ENCODE peak calls at places on chromosome 5, in five cellular contexts. V is IMR-90, H is H1, C is mesendoderm, T is H9. O is an unnamed sample.

GRCh38 chr5:27437594-27438200 is 399.3 kb upstream of the CDH9 start:
- DNase-seq in V (no peak), H (no peak), C (no peak), T (no peak), O (no peak)

GRCh38 chr5:50655810-50656205 is 10.6 kb upstream of the PARP8 start:
- DNase-seq in V (no peak), H (no peak), C (no peak), T (no peak), O (no peak)

GRCh38 chr5:107792940-107793339 is 122.2 kb upstream of the EFNA5 start:
- DNase-seq in V (no peak), H (no peak), C (no peak), T (no peak), O (no peak)

GRCh38 chr5:142432369-142432863 is 107.6 kb upstream of the SPRY4 start:
- DNase-seq in V (no peak), H (no peak), C (no peak), T (no peak), O (no peak)

GRCh38 chr5:31921852-31922305 is 252.2 kb downstream of the GOLPH3 start:
- DNase-seq in V (peak; percentile 49), H (no peak), C (peak; percentile 64), T (no peak), O (no peak)

GRCh38 chr5:60161340-60161934 is 267.9 kb upstream of the PDE4D start:
- DNase-seq in V (peak; percentile 19), H (no peak), C (peak; percentile 51), T (no peak), O (peak; percentile 15)

GRCh38 chr5:54769072-54769471 is 216.3 kb downstream of the ESM1 start:
- DNase-seq in V (no peak), H (no peak), C (peak; percentile 62), T (peak; percentile 40), O (no peak)

GRCh38 chr5:77180167-77181081 is 30.1 kb upstream of the PDE8B start:
- DNase-seq in V (no peak), H (peak; percentile 63), C (no peak), T (no peak), O (no peak)

GRCh38 chr5:92801921-92802320 is 779.1 kb downstream of the NR2F1-AS1 start:
- DNase-seq in V (no peak), H (no peak), C (no peak), T (no peak), O (no peak)

GRCh38 chr5:55160493-55161209 is 680 bp downstream of the GPX8 start:
- DNase-seq in V (peak; percentile 98), H (no peak), C (peak; percentile 88), T (peak; percentile 50), O (peak; percentile 92)

GRCh38 chr5:122350496-122350895 is 38.5 kb downstream of the SNCAIP start:
- DNase-seq in V (no peak), H (no peak), C (no peak), T (no peak), O (no peak)

GRCh38 chr5:69035665-69036064 is 58.1 kb upstream of the SLC30A5 start:
- DNase-seq in V (peak; percentile 24), H (no peak), C (no peak), T (no peak), O (no peak)

GRCh38 chr5:40904205-40904993 is 4.9 kb upstream of the C7 start:
- DNase-seq in V (peak; percentile 83), H (peak; percentile 74), C (peak; percentile 87), T (peak; percentile 77), O (peak; percentile 82)

GRCh38 chr5:126875303-126875785 is 98.4 kb downstream of the LMNB1 start:
- DNase-seq in V (no peak), H (no peak), C (peak; percentile 62), T (no peak), O (peak; percentile 66)

GRCh38 chr5:106640511-106640910 is 1030.2 kb downstream of the EFNA5 start:
- DNase-seq in V (no peak), H (no peak), C (peak; percentile 4), T (no peak), O (no peak)

GRCh38 chr5:120749737-120750136 is 285.6 kb downstream of the PRR16 start:
- DNase-seq in V (peak; percentile 3), H (no peak), C (no peak), T (no peak), O (no peak)

GRCh38 chr5:128546658-128547281 is 8.7 kb upstream of the FBN2 start:
- DNase-seq in V (no peak), H (no peak), C (peak; percentile 97), T (no peak), O (peak; percentile 92)

GRCh38 chr5:92885950-92886349 is 695.1 kb downstream of the NR2F1-AS1 start:
- DNase-seq in V (no peak), H (peak; percentile 57), C (peak; percentile 76), T (peak; percentile 69), O (no peak)

GRCh38 chr5:143001764-143002351 is 231.7 kb downstream of the ARHGAP26 start:
- DNase-seq in V (peak; percentile 84), H (no peak), C (peak; percentile 71), T (no peak), O (no peak)

GRCh38 chr5:170257370-170257769 is 24.6 kb downstream of the C5orf58 start:
- DNase-seq in V (no peak), H (no peak), C (no peak), T (no peak), O (no peak)

GRCh38 chr5:149121145-149121544 is 20.1 kb upstream of the ABLIM3 start:
- DNase-seq in V (no peak), H (no peak), C (no peak), T (no peak), O (no peak)

DNA sequence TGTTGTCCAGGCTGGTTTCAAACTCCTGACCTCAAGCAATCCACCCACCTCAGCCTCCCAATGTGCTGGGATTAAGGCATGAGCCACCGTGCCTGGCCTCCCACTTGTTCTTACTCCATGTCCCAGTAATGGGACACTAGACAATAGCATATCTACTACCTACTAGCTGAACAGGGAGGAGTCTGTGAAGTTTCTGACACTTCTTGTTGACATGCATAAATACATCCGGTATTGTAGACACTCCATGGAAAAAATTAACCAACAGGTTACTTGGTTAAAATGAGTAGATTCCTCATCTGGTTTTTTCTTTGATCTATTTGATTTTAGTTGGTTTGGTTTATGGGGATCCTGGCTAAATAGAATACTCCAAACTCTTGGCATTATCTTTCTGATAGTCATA is 88.3 kb downstream of the SFXN1 start:
- DNase-seq in V (no peak), H (no peak), C (no peak), T (no peak), O (no peak)
- H3K23ac ChIP-seq in V (no peak overlapping the region), H (no peak overlapping the region), C (no peak overlapping the region), T (no peak overlapping the region), O (no peak overlapping the region)

GRCh38 chr5:6039111-6039510 is 339.2 kb downstream of the MED10 start:
- DNase-seq in V (no peak), H (no peak), C (no peak), T (no peak), O (no peak)

GRCh38 chr5:6049662-6050061 is 328.7 kb downstream of the MED10 start:
- DNase-seq in V (no peak), H (no peak), C (no peak), T (no peak), O (no peak)

GRCh38 chr5:6046296-6046695 is 332.1 kb downstream of the MED10 start:
- DNase-seq in V (no peak), H (no peak), C (no peak), T (no peak), O (no peak)

DNA sequence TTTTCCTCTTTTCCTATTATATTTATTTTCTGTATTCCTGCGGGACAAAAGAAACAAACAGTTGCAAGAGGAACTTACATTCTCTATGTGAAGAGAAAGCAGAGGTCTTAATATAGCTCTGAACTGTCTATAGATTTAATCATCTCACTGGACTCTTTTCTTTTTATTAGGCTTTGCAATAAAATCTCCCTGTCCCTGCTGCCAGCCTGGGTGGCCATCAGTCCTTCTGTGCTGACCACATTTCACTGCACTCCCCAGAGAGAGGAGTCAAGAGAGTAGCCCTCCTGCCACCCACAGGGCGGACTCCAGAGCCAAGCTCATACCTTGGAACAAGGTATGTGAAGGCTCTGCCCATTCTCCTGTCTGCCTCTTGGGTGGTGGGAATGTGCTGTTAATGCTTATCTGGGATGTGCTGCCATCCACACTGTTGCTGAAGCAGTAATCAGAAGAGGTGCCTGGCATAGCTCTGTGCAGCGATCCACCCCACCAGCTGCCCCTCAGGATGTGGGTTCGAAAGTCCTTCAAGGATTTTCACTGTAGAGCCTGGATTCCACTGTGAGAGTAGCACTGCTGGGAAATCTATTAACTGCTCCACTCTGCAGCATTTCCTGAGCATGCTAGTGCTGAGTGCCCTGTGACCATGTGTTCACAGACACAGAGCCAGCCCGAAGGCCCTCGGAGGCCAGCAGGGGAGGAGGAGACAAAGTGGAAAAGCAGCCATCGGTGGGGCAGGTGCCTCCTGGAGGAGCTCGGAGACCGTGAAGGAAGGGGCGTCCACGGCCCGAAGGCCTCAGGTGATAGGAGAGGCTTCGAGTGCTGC is 334.6 kb downstream of the MED10 start:
- DNase-seq in V (no peak), H (no peak), C (peak; percentile 2), T (no peak), O (no peak)
- H3K18ac ChIP-seq in V (no peak overlapping the region), H (no peak overlapping the region), C (no peak overlapping the region), T (no peak overlapping the region), O (no peak overlapping the region)

DNA sequence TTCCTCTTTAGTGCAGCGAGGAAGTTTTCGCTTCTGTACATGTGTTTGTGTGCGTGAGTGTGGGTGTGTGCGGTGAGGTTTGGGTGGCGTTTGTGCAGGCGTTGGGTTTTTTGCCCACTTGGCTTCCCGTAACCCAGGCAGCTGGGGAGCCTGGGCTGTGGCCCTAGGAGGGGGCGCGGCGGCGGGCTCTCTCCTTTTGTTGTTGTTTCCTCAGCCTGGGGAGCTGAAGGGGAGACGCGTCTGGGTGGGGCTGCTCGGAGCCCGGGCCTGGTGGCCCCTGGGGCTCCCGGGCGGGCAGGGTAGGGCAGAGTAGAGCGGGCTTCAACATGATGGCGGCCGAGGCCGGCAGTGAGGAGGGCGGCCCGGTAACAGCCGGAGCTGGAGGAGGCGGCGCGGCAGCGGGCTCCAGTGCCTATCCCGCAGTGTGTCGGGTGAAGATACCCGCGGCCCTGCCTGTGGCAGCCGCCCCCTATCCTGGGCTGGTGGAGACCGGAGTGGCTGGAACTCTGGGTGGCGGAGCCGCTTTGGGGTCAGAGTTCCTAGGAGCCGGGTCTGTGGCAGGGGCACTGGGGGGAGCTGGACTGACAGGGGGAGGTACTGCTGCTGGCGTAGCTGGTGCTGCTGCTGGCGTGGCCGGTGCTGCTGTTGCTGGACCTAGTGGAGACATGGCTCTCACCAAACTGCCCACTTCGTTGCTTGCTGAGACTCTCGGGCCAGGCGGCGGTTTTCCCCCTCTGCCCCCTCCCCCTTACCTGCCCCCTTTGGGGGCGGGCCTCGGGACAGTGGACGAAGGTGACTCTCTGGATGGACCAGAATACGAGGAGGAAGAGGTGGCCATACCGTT is 665 bp downstream of the RASA1 start:
- DNase-seq in V (peak; percentile 60), H (peak; percentile 80), C (peak; percentile 77), T (peak; percentile 70), O (peak; percentile 83)
- H3K4ac ChIP-seq in V (peak overlapping the region; percentile 98), H (no peak overlapping the region), C (peak overlapping the region; percentile 58), T (no peak overlapping the region), O (peak overlapping the region; percentile 75)

DNA sequence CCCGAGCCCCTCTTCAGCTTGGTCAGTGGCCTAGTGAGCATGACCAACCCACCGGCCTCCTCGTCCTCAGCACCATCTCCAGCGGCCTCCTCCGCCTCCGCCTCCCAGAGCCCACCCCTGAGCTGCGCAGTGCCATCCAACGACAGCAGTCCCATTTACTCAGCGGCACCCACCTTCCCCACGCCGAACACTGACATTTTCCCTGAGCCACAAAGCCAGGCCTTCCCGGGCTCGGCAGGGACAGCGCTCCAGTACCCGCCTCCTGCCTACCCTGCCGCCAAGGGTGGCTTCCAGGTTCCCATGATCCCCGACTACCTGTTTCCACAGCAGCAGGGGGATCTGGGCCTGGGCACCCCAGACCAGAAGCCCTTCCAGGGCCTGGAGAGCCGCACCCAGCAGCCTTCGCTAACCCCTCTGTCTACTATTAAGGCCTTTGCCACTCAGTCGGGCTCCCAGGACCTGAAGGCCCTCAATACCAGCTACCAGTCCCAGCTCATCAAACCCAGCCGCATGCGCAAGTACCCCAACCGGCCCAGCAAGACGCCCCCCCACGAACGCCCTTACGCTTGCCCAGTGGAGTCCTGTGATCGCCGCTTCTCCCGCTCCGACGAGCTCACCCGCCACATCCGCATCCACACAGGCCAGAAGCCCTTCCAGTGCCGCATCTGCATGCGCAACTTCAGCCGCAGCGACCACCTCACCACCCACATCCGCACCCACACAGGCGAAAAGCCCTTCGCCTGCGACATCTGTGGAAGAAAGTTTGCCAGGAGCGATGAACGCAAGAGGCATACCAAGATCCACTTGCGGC is 1.8 kb downstream of the EGR1 start:
- DNase-seq in V (peak; percentile 38), H (no peak), C (no peak), T (no peak), O (peak; percentile 16)
- H3K23ac ChIP-seq in V (peak overlapping the region; percentile 63), H (no peak overlapping the region), C (peak overlapping the region; percentile 20), T (no peak overlapping the region), O (no peak overlapping the region)

O was measured in trophoblast cell.